ENCODE peak calls at places on chromosomes 4 and X, in eight cellular contexts. D, A, N, W, L, O, E and F are unnamed samples.

GRCh38 chr4:162475221-162475620 is 311.4 kb upstream of the FSTL5 start:
- DNase-seq in N (no peak), E (no peak), O (no peak), A (no peak), D (no peak), W (no peak), L (no peak), F (no peak)

GRCh38 chr4:7736436-7737267 is 203.0 kb downstream of the AFAP1 start:
- DNase-seq in N (no peak), L (no peak), E (no peak), O (no peak), A (no peak), W (no peak), D (no peak), F (no peak)

GRCh38 chr4:158033416-158033863 is 139.4 kb downstream of the GASK1B start:
- DNase-seq in W (no peak), O (no peak), A (peak), L (no peak), E (no peak), N (no peak), D (no peak), F (no peak)

GRCh38 chr4:107853444-107854325 is 29.0 kb downstream of the SGMS2 start:
- DNase-seq in L (no peak), D (no peak), O (no peak), A (no peak), W (no peak), E (peak), N (no peak), F (no peak)

GRCh38 chr4:134215636-134216340 is 14.2 kb upstream of the PABPC4L start:
- DNase-seq in N (no peak), O (no peak), W (no peak), L (no peak), A (no peak), E (no peak), D (no peak), F (no peak)

GRCh38 chr4:153655928-153656327 is 28.2 kb upstream of the TLR2 start:
- DNase-seq in E (no peak), D (no peak), W (no peak), L (no peak), O (no peak), A (peak), N (no peak), F (no peak)

GRCh38 chr4:154490261-154490588 is 1.4 kb downstream of the DCHS2 start:
- DNase-seq in N (no peak), A (no peak), D (peak), W (no peak), L (peak), E (no peak), O (no peak), F (no peak)

GRCh38 chr4:112593438-112594133 is 43.1 kb downstream of the ZGRF1 start:
- DNase-seq in L (no peak), E (no peak), O (no peak), D (no peak), N (no peak), A (no peak), W (no peak), F (no peak)

GRCh38 chrX:42754129-42754528 is 23.8 kb downstream of the PPP1R2C start:
- DNase-seq in A (no peak), E (no peak), L (no peak), N (no peak), W (no peak), D (no peak), O (no peak), F (no peak)

GRCh38 chrX:141142946-141143345 is 34.0 kb downstream of the LDOC1 start:
- DNase-seq in E (no peak), O (no peak), N (no peak), D (no peak), A (no peak), W (no peak), L (no peak), F (no peak)

GRCh38 chr4:72666910-72667309 is 97.9 kb upstream of the ADAMTS3 start:
- DNase-seq in E (no peak), A (no peak), W (no peak), D (no peak), N (no peak), O (no peak), L (peak), F (no peak)